ENCODE peak calls at places on chromosomes 12 and 14, in six cellular contexts. One of them, this sample, is unnamed.
A peak's percentile ranks its signal among the peaks of the same experiment; 100 is the strongest.

GRCh38 chr14:101721111-101721510 is 40.4 kb upstream of the PPP2R5C start:
- DNase-seq in progenitor cell of endocrine pancreas: no peak
- DNase-seq in type B pancreatic cell: no peak
- DNase-seq in PC-3: no peak
- DNase-seq in colonic mucosa: peak; percentile 17
- DNase-seq in endothelial cell: no peak
- DNase-seq in this sample: no peak

GRCh38 chr12:40692617-40693502 is 621 bp downstream of the CNTN1 start:
- DNase-seq in progenitor cell of endocrine pancreas: peak; percentile 10
- DNase-seq in type B pancreatic cell: no peak
- DNase-seq in PC-3: no peak
- DNase-seq in colonic mucosa: peak; percentile 16
- DNase-seq in endothelial cell: peak; percentile 21
- DNase-seq in this sample: peak; percentile 54

GRCh38 chr12:6960291-6961277 is 9.4 kb downstream of the PTPN6 start:
- DNase-seq in progenitor cell of endocrine pancreas: no peak
- DNase-seq in type B pancreatic cell: no peak
- DNase-seq in PC-3: no peak
- DNase-seq in colonic mucosa: peak; percentile 45
- DNase-seq in endothelial cell: no peak
- DNase-seq in this sample: no peak

GRCh38 chr12:100857418-100857817 is 62.8 kb downstream of the ANO4 start:
- DNase-seq in progenitor cell of endocrine pancreas: no peak
- DNase-seq in type B pancreatic cell: no peak
- DNase-seq in PC-3: no peak
- DNase-seq in colonic mucosa: no peak
- DNase-seq in endothelial cell: no peak
- DNase-seq in this sample: no peak

GRCh38 chr14:50001999-50002925 is 109.4 kb downstream of the ARF6 start:
- DNase-seq in progenitor cell of endocrine pancreas: no peak
- DNase-seq in type B pancreatic cell: no peak
- DNase-seq in PC-3: no peak
- DNase-seq in colonic mucosa: peak; percentile 48
- DNase-seq in endothelial cell: no peak
- DNase-seq in this sample: peak; percentile 85

GRCh38 chr12:130826151-130826801 is 12.8 kb downstream of the STX2 start:
- DNase-seq in progenitor cell of endocrine pancreas: no peak
- DNase-seq in type B pancreatic cell: no peak
- DNase-seq in PC-3: peak; percentile 60
- DNase-seq in colonic mucosa: peak; percentile 38
- DNase-seq in endothelial cell: peak; percentile 71
- DNase-seq in this sample: no peak

GRCh38 chr12:23626791-23627190 is 322.7 kb downstream of the SOX5 start:
- DNase-seq in progenitor cell of endocrine pancreas: no peak
- DNase-seq in type B pancreatic cell: no peak
- DNase-seq in PC-3: no peak
- DNase-seq in colonic mucosa: no peak
- DNase-seq in endothelial cell: no peak
- DNase-seq in this sample: peak; percentile 1

GRCh38 chr14:24992624-24993360 is 57.2 kb downstream of the STXBP6 start:
- DNase-seq in progenitor cell of endocrine pancreas: no peak
- DNase-seq in type B pancreatic cell: no peak
- DNase-seq in PC-3: no peak
- DNase-seq in colonic mucosa: no peak
- DNase-seq in endothelial cell: no peak
- DNase-seq in this sample: no peak

GRCh38 chr14:80313806-80314205 is 102.5 kb upstream of the DIO2 start:
- DNase-seq in progenitor cell of endocrine pancreas: no peak
- DNase-seq in type B pancreatic cell: no peak
- DNase-seq in PC-3: no peak
- DNase-seq in colonic mucosa: no peak
- DNase-seq in endothelial cell: no peak
- DNase-seq in this sample: no peak

GRCh38 chr12:111643428-111643826 is 42.3 kb downstream of the BRAP start:
- DNase-seq in progenitor cell of endocrine pancreas: no peak
- DNase-seq in type B pancreatic cell: no peak
- DNase-seq in PC-3: no peak
- DNase-seq in colonic mucosa: peak; percentile 56
- DNase-seq in endothelial cell: no peak
- DNase-seq in this sample: no peak

GRCh38 chr14:70901218-70901772 is 6.0 kb upstream of the PCNX1 start:
- DNase-seq in progenitor cell of endocrine pancreas: no peak
- DNase-seq in type B pancreatic cell: no peak
- DNase-seq in PC-3: no peak
- DNase-seq in colonic mucosa: no peak
- DNase-seq in endothelial cell: no peak
- DNase-seq in this sample: no peak

GRCh38 chr12:122873540-122873939 is 22.4 kb downstream of the VPS37B start:
- DNase-seq in progenitor cell of endocrine pancreas: no peak
- DNase-seq in type B pancreatic cell: no peak
- DNase-seq in PC-3: no peak
- DNase-seq in colonic mucosa: no peak
- DNase-seq in endothelial cell: no peak
- DNase-seq in this sample: no peak

GRCh38 chr12:106252056-106252455 is 4.2 kb upstream of the CKAP4 start:
- DNase-seq in progenitor cell of endocrine pancreas: no peak
- DNase-seq in type B pancreatic cell: no peak
- DNase-seq in PC-3: no peak
- DNase-seq in colonic mucosa: no peak
- DNase-seq in endothelial cell: no peak
- DNase-seq in this sample: no peak

GRCh38 chr14:36647827-36648753 is 13.6 kb upstream of the PAX9 start:
- DNase-seq in progenitor cell of endocrine pancreas: peak; percentile 49
- DNase-seq in type B pancreatic cell: no peak
- DNase-seq in PC-3: peak; percentile 73
- DNase-seq in colonic mucosa: no peak
- DNase-seq in endothelial cell: peak; percentile 56
- DNase-seq in this sample: peak; percentile 48

GRCh38 chr12:1584326-1584725 is 10.1 kb downstream of the FBXL14 start:
- DNase-seq in progenitor cell of endocrine pancreas: no peak
- DNase-seq in type B pancreatic cell: no peak
- DNase-seq in PC-3: no peak
- DNase-seq in colonic mucosa: no peak
- DNase-seq in endothelial cell: no peak
- DNase-seq in this sample: no peak

GRCh38 chr14:58078471-58078870 is 73.5 kb downstream of the ARMH4 start:
- DNase-seq in progenitor cell of endocrine pancreas: no peak
- DNase-seq in type B pancreatic cell: no peak
- DNase-seq in PC-3: no peak
- DNase-seq in colonic mucosa: no peak
- DNase-seq in endothelial cell: no peak
- DNase-seq in this sample: no peak

GRCh38 chr14:32004300-32004699 is 72.8 kb upstream of the ARHGAP5 start:
- DNase-seq in progenitor cell of endocrine pancreas: no peak
- DNase-seq in type B pancreatic cell: no peak
- DNase-seq in PC-3: peak; percentile 86
- DNase-seq in colonic mucosa: no peak
- DNase-seq in endothelial cell: no peak
- DNase-seq in this sample: peak; percentile 53

GRCh38 chr14:74221741-74222140 is 17.5 kb upstream of the VSX2 start:
- DNase-seq in progenitor cell of endocrine pancreas: no peak
- DNase-seq in type B pancreatic cell: no peak
- DNase-seq in PC-3: no peak
- DNase-seq in colonic mucosa: no peak
- DNase-seq in endothelial cell: no peak
- DNase-seq in this sample: no peak

GRCh38 chr14:99468081-99468480 is 12.6 kb downstream of the SETD3 start:
- DNase-seq in progenitor cell of endocrine pancreas: no peak
- DNase-seq in type B pancreatic cell: no peak
- DNase-seq in PC-3: no peak
- DNase-seq in colonic mucosa: no peak
- DNase-seq in endothelial cell: no peak
- DNase-seq in this sample: no peak

GRCh38 chr12:50344245-50344644 is 52.2 kb downstream of the FAM186A start:
- DNase-seq in progenitor cell of endocrine pancreas: no peak
- DNase-seq in type B pancreatic cell: no peak
- DNase-seq in PC-3: no peak
- DNase-seq in colonic mucosa: no peak
- DNase-seq in endothelial cell: no peak
- DNase-seq in this sample: no peak

GRCh38 chr14:56219666-56220413 is 101.6 kb downstream of the PELI2 start:
- DNase-seq in progenitor cell of endocrine pancreas: no peak
- DNase-seq in type B pancreatic cell: no peak
- DNase-seq in PC-3: no peak
- DNase-seq in colonic mucosa: no peak
- DNase-seq in endothelial cell: no peak
- DNase-seq in this sample: no peak

GRCh38 chr12:176321-177181 is 37.4 kb downstream of the SLC6A12 start:
- DNase-seq in progenitor cell of endocrine pancreas: no peak
- DNase-seq in type B pancreatic cell: no peak
- DNase-seq in PC-3: peak; percentile 44
- DNase-seq in colonic mucosa: peak; percentile 68
- DNase-seq in endothelial cell: no peak
- DNase-seq in this sample: no peak

GRCh38 chr12:45637706-45638105 is 91.8 kb upstream of the ARID2 start:
- DNase-seq in progenitor cell of endocrine pancreas: no peak
- DNase-seq in type B pancreatic cell: no peak
- DNase-seq in PC-3: peak; percentile 83
- DNase-seq in colonic mucosa: no peak
- DNase-seq in endothelial cell: no peak
- DNase-seq in this sample: peak; percentile 90

GRCh38 chr14:102437997-102438922 is 71.3 kb downstream of the ANKRD9 start:
- DNase-seq in progenitor cell of endocrine pancreas: peak; percentile 73
- DNase-seq in type B pancreatic cell: peak; percentile 89
- DNase-seq in PC-3: peak; percentile 82
- DNase-seq in colonic mucosa: peak; percentile 92
- DNase-seq in endothelial cell: peak; percentile 88
- DNase-seq in this sample: peak; percentile 58

GRCh38 chr12:103901518-103902173 is 28.6 kb upstream of the HSP90B1 start:
- DNase-seq in progenitor cell of endocrine pancreas: no peak
- DNase-seq in type B pancreatic cell: no peak
- DNase-seq in PC-3: no peak
- DNase-seq in colonic mucosa: no peak
- DNase-seq in endothelial cell: no peak
- DNase-seq in this sample: no peak

GRCh38 chr12:42564540-42564939 is 25.0 kb downstream of the PRICKLE1 start:
- DNase-seq in progenitor cell of endocrine pancreas: no peak
- DNase-seq in type B pancreatic cell: no peak
- DNase-seq in PC-3: no peak
- DNase-seq in colonic mucosa: no peak
- DNase-seq in endothelial cell: no peak
- DNase-seq in this sample: no peak

GRCh38 chr12:6554168-6554989 is 1.5 kb downstream of the IFFO1 start:
- DNase-seq in progenitor cell of endocrine pancreas: peak; percentile 87
- DNase-seq in type B pancreatic cell: no peak
- DNase-seq in PC-3: peak; percentile 57
- DNase-seq in colonic mucosa: peak; percentile 80
- DNase-seq in endothelial cell: peak; percentile 92
- DNase-seq in this sample: peak; percentile 37

DNA sequence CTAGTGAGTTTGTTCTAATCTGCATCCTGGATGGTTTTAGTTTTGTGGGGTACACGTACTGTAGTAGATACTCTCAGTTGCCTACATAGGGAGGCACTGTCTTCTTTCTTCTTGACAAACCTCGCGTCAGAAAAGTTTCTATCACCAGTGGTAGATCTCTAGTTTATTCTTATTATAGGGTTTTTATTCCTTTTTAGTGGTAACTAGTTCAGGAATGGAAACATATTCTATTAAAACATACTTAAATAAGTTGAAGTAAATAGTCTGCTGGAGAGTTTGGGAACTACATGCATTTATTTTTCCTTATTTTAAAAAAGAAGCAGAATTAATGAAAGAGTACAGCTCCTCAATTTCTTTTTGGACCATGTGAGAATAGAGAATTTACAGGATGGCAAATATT is 33.6 kb upstream of the OR9K2 start:
- DNase-seq in progenitor cell of endocrine pancreas: no peak
- DNase-seq in type B pancreatic cell: no peak
- DNase-seq in PC-3: no peak
- DNase-seq in colonic mucosa: no peak
- DNase-seq in endothelial cell: no peak
- DNase-seq in this sample: no peak
- TF ChIP-seq CTCF in progenitor cell of endocrine pancreas: peak; percentile 30
- TF ChIP-seq CTCF in type B pancreatic cell: peak; percentile 65
- TF ChIP-seq CTCF in PC-3: no peak
- TF ChIP-seq CTCF in colonic mucosa: no peak
- TF ChIP-seq CTCF in endothelial cell: peak; percentile 77
- TF ChIP-seq CTCF in this sample: no peak

GRCh38 chr12:109880049-109880931 is at the start of gene GLTP:
- DNase-seq in progenitor cell of endocrine pancreas: peak; percentile 83
- DNase-seq in type B pancreatic cell: peak; percentile 92
- DNase-seq in PC-3: peak; percentile 97
- DNase-seq in colonic mucosa: peak; percentile 84
- DNase-seq in endothelial cell: peak; percentile 91
- DNase-seq in this sample: peak; percentile 64
- TF ChIP-seq CTCF in progenitor cell of endocrine pancreas: peak; percentile 67
- TF ChIP-seq CTCF in type B pancreatic cell: peak; percentile 71
- TF ChIP-seq CTCF in PC-3: peak; percentile 33
- TF ChIP-seq CTCF in colonic mucosa: peak; percentile 17
- TF ChIP-seq CTCF in endothelial cell: no peak
- TF ChIP-seq CTCF in this sample: peak; percentile 35

GRCh38 chr14:51474854-51475253 is 176.9 kb upstream of the FRMD6 start:
- DNase-seq in progenitor cell of endocrine pancreas: no peak
- DNase-seq in type B pancreatic cell: no peak
- DNase-seq in PC-3: no peak
- DNase-seq in colonic mucosa: no peak
- DNase-seq in endothelial cell: no peak
- DNase-seq in this sample: peak; percentile 85

GRCh38 chr14:51479584-51480305 is 172.0 kb upstream of the FRMD6 start:
- DNase-seq in progenitor cell of endocrine pancreas: no peak
- DNase-seq in type B pancreatic cell: no peak
- DNase-seq in PC-3: peak; percentile 16
- DNase-seq in colonic mucosa: peak; percentile 22
- DNase-seq in endothelial cell: no peak
- DNase-seq in this sample: peak; percentile 74

GRCh38 chr14:51481643-51482042 is 170.1 kb upstream of the FRMD6 start:
- DNase-seq in progenitor cell of endocrine pancreas: no peak
- DNase-seq in type B pancreatic cell: no peak
- DNase-seq in PC-3: no peak
- DNase-seq in colonic mucosa: no peak
- DNase-seq in endothelial cell: no peak
- DNase-seq in this sample: no peak

GRCh38 chr14:51482112-51482511 is 169.6 kb upstream of the FRMD6 start:
- DNase-seq in progenitor cell of endocrine pancreas: no peak
- DNase-seq in type B pancreatic cell: no peak
- DNase-seq in PC-3: no peak
- DNase-seq in colonic mucosa: no peak
- DNase-seq in endothelial cell: no peak
- DNase-seq in this sample: no peak

DNA sequence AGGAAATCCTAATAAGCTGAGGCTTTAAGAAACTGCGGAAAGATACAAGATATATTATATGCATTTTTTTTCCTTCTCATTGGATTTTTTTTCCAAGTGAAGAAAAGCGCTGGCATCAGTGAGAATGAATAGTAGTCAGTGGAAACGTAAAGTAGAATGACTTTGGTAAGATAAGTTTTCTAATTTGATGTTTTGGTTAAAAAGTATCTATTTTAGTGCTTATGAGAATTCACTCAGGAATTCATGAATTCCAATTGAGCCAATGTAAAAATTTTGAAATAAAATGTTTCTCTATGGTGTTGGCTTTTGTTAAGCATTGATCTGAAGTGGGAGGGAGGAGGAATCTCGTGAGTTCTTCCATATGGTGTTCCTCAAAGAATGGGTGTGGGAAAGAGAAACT is 173.5 kb upstream of the FRMD6 start:
- DNase-seq in progenitor cell of endocrine pancreas: no peak
- DNase-seq in type B pancreatic cell: no peak
- DNase-seq in PC-3: no peak
- DNase-seq in colonic mucosa: no peak
- DNase-seq in endothelial cell: no peak
- DNase-seq in this sample: no peak
- TF ChIP-seq CTCF in progenitor cell of endocrine pancreas: no peak
- TF ChIP-seq CTCF in type B pancreatic cell: no peak
- TF ChIP-seq CTCF in PC-3: no peak
- TF ChIP-seq CTCF in colonic mucosa: no peak
- TF ChIP-seq CTCF in endothelial cell: no peak
- TF ChIP-seq CTCF in this sample: no peak

GRCh38 chr12:78086553-78087362 is 256.1 kb downstream of the NAV3 start:
- DNase-seq in progenitor cell of endocrine pancreas: no peak
- DNase-seq in type B pancreatic cell: no peak
- DNase-seq in PC-3: peak; percentile 11
- DNase-seq in colonic mucosa: no peak
- DNase-seq in endothelial cell: no peak
- DNase-seq in this sample: no peak
- TF ChIP-seq CTCF in progenitor cell of endocrine pancreas: peak; percentile 23
- TF ChIP-seq CTCF in type B pancreatic cell: peak; percentile 40
- TF ChIP-seq CTCF in PC-3: peak; percentile 41
- TF ChIP-seq CTCF in colonic mucosa: no peak
- TF ChIP-seq CTCF in endothelial cell: peak; percentile 21
- TF ChIP-seq CTCF in this sample: no peak